ENCODE peak calls at places on chromosomes 6 and 20, in eight cellular contexts. O is pancreas; S is brain microvascular endothelial cell; B is mesothelial cell of epicardium; K is omental fat pad; F is thyroid gland; L is cardiac muscle cell; N is CD8-positive, alpha-beta T cell. I is an unnamed sample.

GRCh38 chr6:2216794-2217383 is 28.5 kb downstream of the GMDS start:
- DNase-seq in N (no peak), K (no peak), O (no peak), S (no peak), F (no peak), L (no peak), B (no peak), I (no peak)

GRCh38 chr6:129370268-129370916 is 339.6 kb downstream of the ARHGAP18 start:
- DNase-seq in O (no peak), B (no peak), S (peak), F (peak), N (peak), K (no peak), L (peak), I (no peak)

GRCh38 chr20:16004108-16004854 is 569.0 kb downstream of the KIF16B start:
- DNase-seq in L (peak), F (no peak), O (no peak), B (no peak), S (no peak), K (no peak), N (no peak), I (no peak)

GRCh38 chr20:56974499-56975250 is 291.8 kb downstream of the BMP7 start:
- DNase-seq in O (no peak), S (peak), B (no peak), F (peak), K (peak), L (peak), N (no peak), I (no peak)

GRCh38 chr6:107604549-107604948 is 114.6 kb downstream of the SOBP start:
- DNase-seq in S (no peak), B (no peak), O (no peak), F (no peak), L (no peak), K (no peak), N (no peak), I (no peak)

GRCh38 chr20:50318709-50319108 is 128.1 kb downstream of the CEBPB start:
- DNase-seq in F (no peak), S (no peak), B (no peak), O (no peak), L (no peak), N (no peak), K (no peak), I (no peak)

GRCh38 chr6:110690106-110690654 is 125.1 kb downstream of the CDK19 start:
- DNase-seq in K (no peak), B (no peak), N (no peak), S (no peak), O (no peak), F (no peak), L (no peak), I (no peak)

GRCh38 chr6:45966797-45967196 is 48.9 kb downstream of the CLIC5 start:
- DNase-seq in K (no peak), B (no peak), N (no peak), O (no peak), L (no peak), F (no peak), S (no peak), I (no peak)

GRCh38 chr6:44682280-44682679 is 294.8 kb downstream of the CDC5L start:
- DNase-seq in S (no peak), O (no peak), K (no peak), L (no peak), N (no peak), B (no peak), F (no peak), I (peak)

GRCh38 chr6:3022765-3023662 is 23.3 kb downstream of the NQO2 start:
- DNase-seq in N (peak), B (no peak), F (no peak), S (peak), O (no peak), K (no peak), L (no peak), I (no peak)

DNA sequence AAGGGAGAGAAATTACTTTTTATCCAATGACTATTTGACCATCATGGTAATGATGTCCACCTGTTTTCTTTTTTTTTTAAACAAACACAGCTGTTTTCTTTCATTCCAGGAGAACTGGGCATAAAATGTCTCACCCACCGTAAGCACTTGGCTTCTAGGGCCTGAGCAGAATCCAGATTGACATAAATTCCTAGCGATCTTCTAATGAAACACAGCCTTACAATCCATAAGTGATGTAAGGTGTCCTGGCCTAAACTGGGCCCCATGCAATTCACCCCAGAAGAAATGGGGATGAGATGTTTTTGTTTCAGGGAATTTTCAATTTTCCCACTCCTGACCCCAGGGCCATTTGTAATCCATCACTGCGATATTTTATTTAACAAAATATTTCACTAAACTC is 183.5 kb downstream of the CD109 start:
- DNase-seq in F (no peak), B (no peak), O (no peak), K (no peak), N (no peak), S (no peak), L (no peak), I (no peak)
- TF ChIP-seq CTCF in F (no peak), B (no peak), O (no peak), K (no peak), N (no peak), S (no peak), L (no peak), I (no peak)

GRCh38 chr6:141635621-141636020 is 497.1 kb upstream of the GJE1 start:
- DNase-seq in K (no peak), S (no peak), B (no peak), N (no peak), L (no peak), O (no peak), F (no peak), I (no peak)

GRCh38 chr6:141641951-141642350 is 490.8 kb upstream of the GJE1 start:
- DNase-seq in L (no peak), K (no peak), O (no peak), S (no peak), F (no peak), B (no peak), N (no peak), I (no peak)

GRCh38 chr6:141641406-141641805 is 491.3 kb upstream of the GJE1 start:
- DNase-seq in K (no peak), F (no peak), L (no peak), O (no peak), S (no peak), B (no peak), N (no peak), I (no peak)
- TF ChIP-seq CTCF in K (no peak), F (no peak), L (no peak), O (no peak), S (no peak), B (peak), N (no peak), I (peak)

GRCh38 chr20:33882018-33882417 is 70.9 kb downstream of the CHMP4B start:
- DNase-seq in F (no peak), N (no peak), L (no peak), S (no peak), B (no peak), K (no peak), O (no peak), I (no peak)

GRCh38 chr20:33880396-33880795 is 69.2 kb downstream of the CHMP4B start:
- DNase-seq in K (no peak), S (no peak), O (no peak), B (no peak), L (no peak), F (no peak), N (no peak), I (no peak)

GRCh38 chr20:33884633-33885032 is 73.5 kb downstream of the CHMP4B start:
- DNase-seq in F (no peak), L (no peak), O (no peak), S (no peak), N (no peak), K (no peak), B (no peak), I (no peak)

GRCh38 chr20:33882481-33882880 is 71.3 kb downstream of the CHMP4B start:
- DNase-seq in N (no peak), S (no peak), F (no peak), K (no peak), O (no peak), B (no peak), L (no peak), I (no peak)

GRCh38 chr20:33883164-33883563 is 72.0 kb downstream of the CHMP4B start:
- DNase-seq in K (no peak), B (no peak), F (no peak), S (no peak), O (no peak), L (no peak), N (no peak), I (no peak)
- TF ChIP-seq CTCF in K (no peak), B (no peak), F (no peak), S (no peak), O (no peak), L (no peak), N (no peak), I (no peak)

GRCh38 chr6:168105813-168106660 is 27.0 kb upstream of the FRMD1 start:
- DNase-seq in K (no peak), S (no peak), L (no peak), N (no peak), F (no peak), O (peak), B (no peak), I (no peak)
- TF ChIP-seq CTCF in K (no peak), S (no peak), L (no peak), N (no peak), F (no peak), O (no peak), B (no peak), I (no peak)

GRCh38 chr6:169640347-169640972 is 61.4 kb downstream of the WDR27 start:
- DNase-seq in L (no peak), K (no peak), N (no peak), S (no peak), O (no peak), F (no peak), B (no peak), I (peak)
- TF ChIP-seq CTCF in L (no peak), K (no peak), N (no peak), S (no peak), O (no peak), F (no peak), B (no peak), I (no peak)

GRCh38 chr20:20465259-20465658 is 97.4 kb downstream of the INSM1 start:
- DNase-seq in O (no peak), F (no peak), L (no peak), B (no peak), S (no peak), N (no peak), K (no peak), I (no peak)
- TF ChIP-seq CTCF in O (no peak), F (no peak), L (peak), B (no peak), S (peak), N (no peak), K (no peak), I (peak)

GRCh38 chr20:8454137-8454712 is 322.2 kb downstream of the PLCB1 start:
- DNase-seq in S (peak), F (no peak), B (no peak), O (no peak), L (peak), N (no peak), K (no peak), I (no peak)
- TF ChIP-seq CTCF in S (peak), F (no peak), B (no peak), O (no peak), L (peak), N (no peak), K (no peak), I (peak)

GRCh38 chr6:87944541-87944954 is 103.1 kb upstream of the SPACA1 start:
- DNase-seq in S (peak), K (no peak), O (peak), F (peak), N (no peak), L (peak), B (peak), I (peak)
- TF ChIP-seq CTCF in S (peak), K (no peak), O (no peak), F (no peak), N (no peak), L (no peak), B (no peak), I (no peak)

GRCh38 chr20:62517901-62518610 is 42.3 kb upstream of the GATA5 start:
- DNase-seq in B (no peak), N (no peak), O (no peak), S (no peak), F (no peak), K (no peak), L (no peak), I (no peak)

GRCh38 chr20:62515826-62516225 is 40.0 kb upstream of the GATA5 start:
- DNase-seq in K (no peak), B (no peak), O (no peak), S (no peak), L (no peak), N (no peak), F (no peak), I (no peak)

GRCh38 chr20:62517168-62517567 is 41.4 kb upstream of the GATA5 start:
- DNase-seq in L (no peak), N (no peak), F (no peak), B (no peak), S (no peak), O (no peak), K (no peak), I (no peak)

GRCh38 chr20:62515280-62515679 is 39.5 kb upstream of the GATA5 start:
- DNase-seq in B (no peak), F (no peak), L (no peak), S (no peak), K (no peak), N (no peak), O (no peak), I (no peak)

GRCh38 chr20:62516345-62516744 is 40.5 kb upstream of the GATA5 start:
- DNase-seq in S (no peak), O (no peak), K (no peak), F (peak), B (no peak), L (peak), N (no peak), I (no peak)
- TF ChIP-seq CTCF in S (peak), O (no peak), K (no peak), F (no peak), B (peak), L (peak), N (no peak), I (no peak)